ENCODE peak calls at places on chromosomes 6 and 20, in four cellular contexts. One of them, this sample, is unnamed.
A peak's percentile ranks its signal among the peaks of the same experiment; 100 is the strongest.

GRCh38 chr20:32945710-32946221 is 58.5 kb downstream of the SUN5 start:
- DNase-seq in GM12892: no peak
- DNase-seq in erythroblast: peak; percentile 7
- DNase-seq in HepG2: peak; percentile 55
- DNase-seq in this sample: peak; percentile 52

GRCh38 chr6:35265523-35265922 is 6.0 kb downstream of the ZNF76 start:
- DNase-seq in GM12892: no peak
- DNase-seq in erythroblast: no peak
- DNase-seq in HepG2: no peak
- DNase-seq in this sample: no peak

GRCh38 chr6:129849456-129849855 is 11.7 kb downstream of the TMEM244 start:
- DNase-seq in GM12892: no peak
- DNase-seq in erythroblast: peak; percentile 9
- DNase-seq in HepG2: no peak
- DNase-seq in this sample: no peak

GRCh38 chr20:53867741-53868351 is 202.5 kb downstream of the BCAS1 start:
- DNase-seq in GM12892: no peak
- DNase-seq in erythroblast: no peak
- DNase-seq in HepG2: no peak
- DNase-seq in this sample: no peak

GRCh38 chr6:113094781-113095180 is 747.7 kb downstream of the RFPL4B start:
- DNase-seq in GM12892: no peak
- DNase-seq in erythroblast: no peak
- DNase-seq in HepG2: no peak
- DNase-seq in this sample: no peak

GRCh38 chr20:47795214-47795667 is 10.0 kb upstream of the SULF2 start:
- DNase-seq in GM12892: no peak
- DNase-seq in erythroblast: no peak
- DNase-seq in HepG2: no peak
- DNase-seq in this sample: peak; percentile 30

GRCh38 chr20:34945315-34946077 is 10.1 kb downstream of the GSS start:
- DNase-seq in GM12892: no peak
- DNase-seq in erythroblast: no peak
- DNase-seq in HepG2: no peak
- DNase-seq in this sample: no peak

GRCh38 chr6:138115877-138116660 is 8.8 kb upstream of the PERP start:
- DNase-seq in GM12892: no peak
- DNase-seq in erythroblast: peak; percentile 75
- DNase-seq in HepG2: peak; percentile 71
- DNase-seq in this sample: peak; percentile 81

GRCh38 chr6:86938814-86939213 is 1.5 kb downstream of the HTR1E start:
- DNase-seq in GM12892: no peak
- DNase-seq in erythroblast: no peak
- DNase-seq in HepG2: no peak
- DNase-seq in this sample: no peak

GRCh38 chr6:147711511-147711910 is 203.0 kb downstream of the SAMD5 start:
- DNase-seq in GM12892: no peak
- DNase-seq in erythroblast: no peak
- DNase-seq in HepG2: no peak
- DNase-seq in this sample: no peak

GRCh38 chr20:35828434-35828833 is 56.6 kb downstream of the PHF20 start:
- DNase-seq in GM12892: no peak
- DNase-seq in erythroblast: peak; percentile 28
- DNase-seq in HepG2: no peak
- DNase-seq in this sample: no peak

GRCh38 chr6:16333580-16333979 is 95.2 kb downstream of the GMPR start:
- DNase-seq in GM12892: no peak
- DNase-seq in erythroblast: peak; percentile 64
- DNase-seq in HepG2: no peak
- DNase-seq in this sample: no peak

GRCh38 chr6:106027760-106028159 is 58.4 kb upstream of the PRDM1 start:
- DNase-seq in GM12892: no peak
- DNase-seq in erythroblast: no peak
- DNase-seq in HepG2: no peak
- DNase-seq in this sample: no peak

GRCh38 chr20:18986146-18986830 is 172.7 kb downstream of the SCP2D1 start:
- DNase-seq in GM12892: no peak
- DNase-seq in erythroblast: no peak
- DNase-seq in HepG2: no peak
- DNase-seq in this sample: no peak

GRCh38 chr6:163460307-163460782 is 45.8 kb downstream of the QKI start:
- DNase-seq in GM12892: no peak
- DNase-seq in erythroblast: peak; percentile 31
- DNase-seq in HepG2: no peak
- DNase-seq in this sample: no peak

GRCh38 chr6:68572525-68572924 is 62.6 kb upstream of the ADGRB3 start:
- DNase-seq in GM12892: peak; percentile 1
- DNase-seq in erythroblast: peak; percentile 9
- DNase-seq in HepG2: peak; percentile 62
- DNase-seq in this sample: peak; percentile 71

GRCh38 chr20:11675920-11676617 is 241.6 kb upstream of the BTBD3 start:
- DNase-seq in GM12892: no peak
- DNase-seq in erythroblast: no peak
- DNase-seq in HepG2: no peak
- DNase-seq in this sample: no peak

DNA sequence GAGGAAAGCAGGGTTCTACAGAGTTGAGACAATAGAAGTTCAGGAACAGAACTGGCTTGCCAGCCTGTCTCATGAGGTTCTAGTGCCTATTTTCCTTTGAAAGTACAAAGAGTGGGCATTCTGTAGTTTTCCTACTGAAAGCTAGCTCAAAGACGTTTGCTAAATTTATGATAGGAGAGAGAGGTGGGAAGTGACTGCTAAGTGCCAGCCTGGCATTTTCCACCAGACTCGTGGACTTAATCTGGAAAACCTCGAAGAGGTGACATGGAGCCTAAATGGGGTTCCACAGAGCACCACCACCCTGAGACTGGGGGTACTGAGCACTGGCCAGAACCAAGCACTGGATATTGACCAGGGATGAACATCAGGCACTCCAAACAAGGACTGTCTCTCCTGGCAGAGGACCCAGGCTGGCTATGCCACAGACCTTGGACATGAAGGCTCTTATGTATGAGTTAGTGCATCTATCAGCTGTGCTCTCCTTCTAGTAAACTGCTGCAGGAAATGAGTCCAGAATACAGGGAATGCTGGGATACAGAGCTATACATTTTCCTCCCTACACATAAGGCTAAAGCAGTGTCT is 7.1 kb downstream of the PEX6 start:
- DNase-seq in GM12892: no peak
- DNase-seq in erythroblast: no peak
- DNase-seq in HepG2: no peak
- DNase-seq in this sample: no peak
- TF ChIP-seq POLR2A in GM12892: no peak
- TF ChIP-seq POLR2A in erythroblast: no peak
- TF ChIP-seq POLR2A in HepG2: no peak
- TF ChIP-seq POLR2A in this sample: no peak

DNA sequence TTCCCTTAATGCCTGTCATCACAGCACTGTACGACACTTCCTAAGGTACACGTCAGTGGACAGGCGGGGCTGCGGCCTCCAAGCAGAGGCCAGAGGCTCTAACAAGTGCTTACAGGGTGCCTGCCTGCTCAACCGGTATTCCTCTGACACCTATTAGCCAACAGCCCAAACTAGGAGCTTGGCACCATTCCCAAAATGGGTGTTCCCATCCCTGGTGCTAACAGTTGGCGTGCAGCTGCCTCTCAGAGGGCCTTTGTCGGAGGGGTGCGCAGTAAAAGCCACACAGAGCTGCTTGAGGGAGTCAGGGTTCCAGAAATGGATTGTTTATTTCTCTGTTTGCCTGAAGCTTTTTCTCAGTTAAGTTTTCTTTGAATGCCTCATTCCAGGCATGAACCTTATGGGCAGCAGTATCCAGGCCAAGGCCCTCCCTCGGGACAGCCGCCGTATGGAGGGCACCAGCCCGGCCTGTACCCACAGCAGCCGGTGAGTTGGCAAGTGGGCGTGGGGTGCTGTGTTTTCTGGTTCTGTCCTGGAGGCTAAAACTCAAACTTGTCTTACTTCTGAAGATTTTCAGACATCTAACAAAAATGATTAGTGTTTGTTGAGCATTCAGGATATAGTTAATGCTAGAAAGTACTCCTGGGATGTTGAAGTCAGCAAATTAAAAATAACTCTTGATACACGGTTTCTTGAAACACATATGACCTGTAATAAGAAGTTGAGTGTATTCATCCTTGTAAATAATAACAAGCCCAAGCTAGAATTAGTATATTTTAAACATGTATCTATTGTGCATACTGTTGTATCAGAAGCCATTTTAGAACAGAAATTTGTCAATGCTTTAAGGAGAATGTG is 124.7 kb downstream of the TMEM242 start:
- DNase-seq in GM12892: no peak
- DNase-seq in erythroblast: peak; percentile 58
- DNase-seq in HepG2: no peak
- DNase-seq in this sample: no peak
- TF ChIP-seq POLR2A in GM12892: no peak
- TF ChIP-seq POLR2A in erythroblast: no peak
- TF ChIP-seq POLR2A in HepG2: no peak
- TF ChIP-seq POLR2A in this sample: no peak

GRCh38 chr6:34235605-34236422 is 859 bp upstream of the HMGA1 start:
- DNase-seq in GM12892: peak; percentile 60
- DNase-seq in erythroblast: peak; percentile 90
- DNase-seq in HepG2: no peak
- DNase-seq in this sample: peak; percentile 40
- TF ChIP-seq POLR2A in GM12892: peak; percentile 28
- TF ChIP-seq POLR2A in erythroblast: no peak
- TF ChIP-seq POLR2A in HepG2: no peak
- TF ChIP-seq POLR2A in this sample: no peak

GRCh38 chr6:167676666-167677421 is 149.9 kb upstream of the AFDN start:
- DNase-seq in GM12892: no peak
- DNase-seq in erythroblast: no peak
- DNase-seq in HepG2: peak; percentile 44
- DNase-seq in this sample: no peak

GRCh38 chr6:167679137-167679736 is 147.5 kb upstream of the AFDN start:
- DNase-seq in GM12892: no peak
- DNase-seq in erythroblast: no peak
- DNase-seq in HepG2: no peak
- DNase-seq in this sample: no peak

GRCh38 chr6:167679791-167680604 is 146.7 kb upstream of the AFDN start:
- DNase-seq in GM12892: no peak
- DNase-seq in erythroblast: no peak
- DNase-seq in HepG2: no peak
- DNase-seq in this sample: no peak

GRCh38 chr6:167677422-167677789 is 149.3 kb upstream of the AFDN start:
- DNase-seq in GM12892: no peak
- DNase-seq in erythroblast: no peak
- DNase-seq in HepG2: no peak
- DNase-seq in this sample: no peak

GRCh38 chr6:167678102-167679101 is 148.3 kb upstream of the AFDN start:
- DNase-seq in GM12892: no peak
- DNase-seq in erythroblast: no peak
- DNase-seq in HepG2: peak; percentile 51
- DNase-seq in this sample: no peak
- TF ChIP-seq POLR2A in GM12892: no peak
- TF ChIP-seq POLR2A in erythroblast: no peak
- TF ChIP-seq POLR2A in HepG2: peak; percentile 36
- TF ChIP-seq POLR2A in this sample: no peak

GRCh38 chr20:58891076-58891685 is 38.7 kb downstream of the GNAS start:
- DNase-seq in GM12892: peak; percentile 46
- DNase-seq in erythroblast: peak; percentile 91
- DNase-seq in HepG2: no peak
- DNase-seq in this sample: peak; percentile 87

GRCh38 chr20:58892932-58893224 is 40.4 kb downstream of the GNAS start:
- DNase-seq in GM12892: no peak
- DNase-seq in erythroblast: peak; percentile 62
- DNase-seq in HepG2: no peak
- DNase-seq in this sample: peak; percentile 36

GRCh38 chr20:58891686-58892125 is 39.2 kb downstream of the GNAS start:
- DNase-seq in GM12892: no peak
- DNase-seq in erythroblast: no peak
- DNase-seq in HepG2: no peak
- DNase-seq in this sample: peak; percentile 70

GRCh38 chr20:58893355-58894151 is 41.0 kb downstream of the GNAS start:
- DNase-seq in GM12892: no peak
- DNase-seq in erythroblast: peak; percentile 30
- DNase-seq in HepG2: no peak
- DNase-seq in this sample: peak; percentile 39

DNA sequence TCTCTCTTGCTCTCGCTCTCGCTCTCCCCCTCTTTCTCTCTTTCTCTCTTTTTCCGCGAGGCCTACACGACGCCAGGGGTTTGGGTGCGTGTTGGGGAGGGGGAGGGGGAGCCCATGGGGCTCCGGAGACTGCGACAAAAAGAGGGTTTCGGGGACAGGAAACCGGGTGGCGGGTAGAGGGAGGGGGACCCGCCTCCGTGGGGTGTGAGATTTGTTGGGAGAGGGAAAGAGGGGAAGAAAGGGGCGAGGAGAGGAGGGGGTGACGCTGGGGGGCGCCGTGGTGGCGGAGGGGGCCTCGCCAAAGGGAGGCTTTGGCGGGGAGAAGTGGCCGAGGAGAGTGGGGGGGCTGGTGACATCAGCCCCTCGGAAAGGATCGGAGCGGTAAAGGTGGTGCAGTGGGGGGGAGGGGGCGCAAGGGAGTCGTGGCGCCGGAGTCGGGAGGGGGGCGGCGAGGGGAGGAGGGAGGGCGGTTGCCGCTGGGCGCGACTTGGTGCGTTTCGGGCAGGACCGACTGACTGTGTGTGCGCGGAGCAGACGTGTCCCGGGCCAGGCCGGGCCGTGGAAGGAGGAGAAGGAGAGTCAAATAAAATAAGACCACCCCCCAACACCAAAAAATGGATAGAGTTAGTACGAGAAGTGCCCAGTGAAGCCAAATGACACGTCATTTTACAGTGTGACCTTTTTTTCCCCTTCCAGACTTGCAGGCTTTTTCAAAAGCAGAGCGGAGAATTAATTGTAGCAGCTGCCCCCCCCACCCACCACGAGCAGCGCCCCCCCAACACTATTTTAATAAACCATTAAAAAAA is 39.8 kb downstream of the GNAS start:
- DNase-seq in GM12892: peak; percentile 70
- DNase-seq in erythroblast: peak; percentile 83
- DNase-seq in HepG2: peak; percentile 73
- DNase-seq in this sample: peak; percentile 89
- TF ChIP-seq POLR2A in GM12892: peak; percentile 54
- TF ChIP-seq POLR2A in erythroblast: peak; percentile 24
- TF ChIP-seq POLR2A in HepG2: peak; percentile 78
- TF ChIP-seq POLR2A in this sample: no peak

DNA sequence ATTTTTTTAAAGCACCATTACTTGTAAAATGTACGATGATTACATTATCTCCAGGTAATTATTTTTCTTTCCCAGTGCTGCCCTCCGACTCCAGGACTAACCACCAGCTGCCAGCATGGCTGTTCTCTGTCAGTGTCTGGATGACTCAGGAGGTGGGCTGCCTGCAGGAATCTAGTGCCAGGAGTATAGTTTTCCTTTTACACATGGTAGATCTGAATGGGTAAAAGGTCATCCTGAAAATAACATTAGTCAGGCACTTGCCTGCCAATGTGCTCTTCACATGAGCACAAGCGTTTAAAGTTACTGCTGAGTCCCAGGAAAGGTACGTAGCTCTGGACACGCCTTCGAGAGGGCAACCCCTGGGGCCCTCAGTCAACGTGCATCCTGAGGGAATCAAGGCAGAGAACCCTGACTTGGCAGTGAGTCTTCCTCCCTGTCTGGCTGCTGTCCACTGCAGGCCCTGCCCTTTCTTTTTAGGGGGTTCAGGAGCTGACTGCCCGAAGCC is 2.4 kb downstream of the DYNLT1 start:
- DNase-seq in GM12892: no peak
- DNase-seq in erythroblast: no peak
- DNase-seq in HepG2: no peak
- DNase-seq in this sample: no peak
- TF ChIP-seq POLR2A in GM12892: no peak
- TF ChIP-seq POLR2A in erythroblast: no peak
- TF ChIP-seq POLR2A in HepG2: peak; percentile 24
- TF ChIP-seq POLR2A in this sample: no peak

This sample was measured in NB4.